ENCODE peak calls at places on chromosomes 6 and 20, in eight cellular contexts. O, M, C, V, S, Q, K and R are unnamed samples.

GRCh38 chr6:126773122-126773805 is 345.2 kb upstream of the RSPO3 start:
- DNase-seq in V (no peak), K (no peak), O (no peak), C (no peak), M (no peak), S (no peak), Q (no peak), R (no peak)

GRCh38 chr6:1322725-1323219 is 10.9 kb downstream of the FOXQ1 start:
- DNase-seq in K (no peak), V (no peak), S (no peak), M (no peak), Q (no peak), C (no peak), O (no peak), R (no peak)

GRCh38 chr6:134041093-134041492 is 11.3 kb downstream of the SLC2A12 start:
- DNase-seq in M (no peak), Q (no peak), C (no peak), O (no peak), K (no peak), S (no peak), V (no peak), R (no peak)

GRCh38 chr6:32940656-32941411 is at the start of gene HLA-DMB:
- DNase-seq in Q (peak; percentile 43), K (no peak), S (no peak), O (peak; percentile 82), M (peak; percentile 50), C (no peak), V (peak; percentile 57), R (no peak)

GRCh38 chr6:29757701-29758293 is 34.6 kb downstream of the HLA-F start:
- DNase-seq in S (no peak), C (no peak), M (no peak), V (no peak), Q (no peak), K (no peak), O (no peak), R (peak; percentile 81)

GRCh38 chr6:4394786-4395185 is 259.4 kb upstream of the ECI2 start:
- DNase-seq in K (no peak), C (no peak), M (no peak), S (no peak), O (no peak), V (no peak), Q (no peak), R (no peak)

GRCh38 chr20:36861625-36861874 is 14.4 kb upstream of the TLDC2 start:
- DNase-seq in S (no peak), K (no peak), C (peak; percentile 32), M (no peak), O (no peak), Q (no peak), V (no peak), R (no peak)

GRCh38 chr6:8888468-8888867 is 453.1 kb upstream of the SLC35B3 start:
- DNase-seq in Q (no peak), C (no peak), O (peak; percentile 24), M (no peak), V (peak; percentile 26), S (no peak), K (no peak), R (no peak)

GRCh38 chr20:36975085-36975829 is 23.7 kb upstream of the SAMHD1 start:
- DNase-seq in O (peak; percentile 51), K (peak; percentile 36), V (no peak), M (peak; percentile 75), C (no peak), Q (peak; percentile 37), S (no peak), R (no peak)

GRCh38 chr20:39264506-39265172 is 302.5 kb downstream of the DHX35 start:
- DNase-seq in C (peak; percentile 45), S (peak; percentile 16), Q (no peak), M (no peak), V (peak; percentile 74), O (peak; percentile 55), K (no peak), R (no peak)